ENCODE peak calls at places on chromosomes 7 and 10, in six cellular contexts. O, W, D, K, F and J are unnamed samples.

GRCh38 chr7:151046603-151047573 is 1.4 kb upstream of the ASIC3 start:
- DNase-seq in O (no peak), W (no peak), D (no peak), K (peak), F (no peak), J (no peak)

GRCh38 chr7:130890176-130891020 is 156.4 kb upstream of the KLF14 start:
- DNase-seq in O (no peak), W (no peak), D (no peak), K (peak), F (no peak), J (no peak)

GRCh38 chr7:44634839-44635591 is 28.6 kb downstream of the OGDH start:
- DNase-seq in O (no peak), W (no peak), D (no peak), K (peak), F (no peak), J (no peak)

GRCh38 chr7:23380961-23381360 is 81.8 kb downstream of the MALSU1 start:
- DNase-seq in O (no peak), W (no peak), D (no peak), K (peak), F (no peak), J (no peak)

GRCh38 chr10:100827819-100828743 is 82.7 kb downstream of the PAX2 start:
- DNase-seq in O (peak), W (no peak), D (no peak), K (no peak), F (peak), J (peak)

GRCh38 chr7:68726386-68726785 is 871.9 kb upstream of the AUTS2 start:
- DNase-seq in O (no peak), W (no peak), D (no peak), K (no peak), F (no peak), J (no peak)

GRCh38 chr10:86918022-86918471 is 39.4 kb downstream of the MMRN2 start:
- DNase-seq in O (no peak), W (no peak), D (no peak), K (peak), F (no peak), J (no peak)

GRCh38 chr10:32149257-32149955 is 93.2 kb upstream of the KIF5B start:
- DNase-seq in O (no peak), W (peak), D (peak), K (peak), F (peak), J (peak)

GRCh38 chr10:104546756-104547155 is 94.3 kb upstream of the SORCS3 start:
- DNase-seq in O (peak), W (no peak), D (no peak), K (no peak), F (no peak), J (no peak)

GRCh38 chr10:113558336-113558735 is 5.5 kb downstream of the HABP2 start:
- DNase-seq in O (peak), W (no peak), D (no peak), K (no peak), F (no peak), J (no peak)

GRCh38 chr10:44046605-44047004 is 338.3 kb downstream of the CXCL12 start:
- DNase-seq in O (no peak), W (no peak), D (no peak), K (peak), F (no peak), J (no peak)

GRCh38 chr10:32887481-32887880 is 70.5 kb downstream of the ITGB1 start:
- DNase-seq in O (no peak), W (no peak), D (no peak), K (no peak), F (no peak), J (no peak)

GRCh38 chr10:33950216-33950615 is 615.7 kb upstream of the NRP1 start:
- DNase-seq in O (peak), W (no peak), D (no peak), K (no peak), F (peak), J (no peak)

GRCh38 chr7:50502947-50503346 is 52.8 kb upstream of the FIGNL1 start:
- DNase-seq in O (no peak), W (no peak), D (no peak), K (peak), F (no peak), J (no peak)

GRCh38 chr10:43216931-43217562 is 49.8 kb downstream of the RASGEF1A start:
- DNase-seq in O (no peak), W (no peak), D (no peak), K (no peak), F (no peak), J (no peak)

GRCh38 chr10:48363617-48364355 is 57.3 kb downstream of the MAPK8 start:
- DNase-seq in O (peak), W (peak), D (peak), K (peak), F (peak), J (peak)

GRCh38 chr7:815284-816216 is 16.7 kb upstream of the SUN1 start:
- DNase-seq in O (peak), W (no peak), D (peak), K (peak), F (peak), J (no peak)

GRCh38 chr10:44004913-44005787 is 356.5 kb upstream of the ZNF32 start:
- DNase-seq in O (no peak), W (no peak), D (no peak), K (no peak), F (no peak), J (no peak)

GRCh38 chr7:4297843-4298219 is 384.3 kb upstream of the FOXK1 start:
- DNase-seq in O (no peak), W (no peak), D (no peak), K (no peak), F (no peak), J (no peak)

GRCh38 chr7:18384491-18385143 is 110.9 kb upstream of the HDAC9 start:
- DNase-seq in O (peak), W (no peak), D (no peak), K (no peak), F (no peak), J (no peak)

GRCh38 chr10:88987243-88987726 is 3.3 kb upstream of the FAS start:
- DNase-seq in O (no peak), W (no peak), D (no peak), K (no peak), F (no peak), J (no peak)

GRCh38 chr10:112957589-112958202 is 7.6 kb downstream of the TCF7L2 start:
- DNase-seq in O (no peak), W (no peak), D (no peak), K (no peak), F (no peak), J (no peak)

GRCh38 chr10:111962951-111963350 is 220.6 kb downstream of the GPAM start:
- DNase-seq in O (no peak), W (no peak), D (no peak), K (no peak), F (no peak), J (no peak)